ENCODE peak calls at places on chromosomes 1 and 21, in seven cellular contexts. P is A549, B is endothelial cell, U is nucleus accumbens, N is cardiac muscle cell, A is left ventricle myocardium superior, Q is heart left ventricle. Z is an unnamed sample.

GRCh38 chr1:229209816-229210215 is 61.1 kb upstream of the RAB4A start:
- DNase-seq in P (no peak), B (no peak), U (no peak), N (peak), A (no peak), Q (no peak), Z (no peak)

GRCh38 chr21:28538987-28539622 is 453.6 kb downstream of the LTN1 start:
- DNase-seq in P (no peak), B (no peak), U (no peak), N (peak), A (no peak), Q (no peak), Z (no peak)

GRCh38 chr1:212286437-212287131 is 1.4 kb downstream of the PPP2R5A start:
- DNase-seq in P (no peak), B (no peak), U (no peak), N (no peak), A (no peak), Q (no peak), Z (peak)

GRCh38 chr1:23282967-23283366 is 61.1 kb downstream of the HNRNPR start:
- DNase-seq in P (no peak), B (no peak), U (no peak), N (peak), A (no peak), Q (no peak), Z (no peak)

GRCh38 chr1:161082996-161083742 is 6.2 kb downstream of the NECTIN4 start:
- DNase-seq in P (peak), B (no peak), U (no peak), N (peak), A (peak), Q (peak), Z (peak)

GRCh38 chr1:209657140-209657879 is 5.1 kb upstream of the LAMB3 start:
- DNase-seq in P (no peak), B (no peak), U (no peak), N (no peak), A (no peak), Q (peak), Z (no peak)

GRCh38 chr1:2388004-2388913 is 3.1 kb downstream of the MORN1 start:
- DNase-seq in P (no peak), B (no peak), U (no peak), N (no peak), A (peak), Q (peak), Z (no peak)

GRCh38 chr1:182069028-182069466 is 7.5 kb upstream of the ZNF648 start:
- DNase-seq in P (peak), B (peak), U (no peak), N (peak), A (peak), Q (peak), Z (peak)

GRCh38 chr21:41878831-41879189 is 334 bp downstream of the PRDM15 start:
- DNase-seq in P (peak), B (peak), U (peak), N (peak), A (peak), Q (peak), Z (peak)

GRCh38 chr1:206143537-206144155 is 26.5 kb upstream of the AVPR1B start:
- DNase-seq in P (no peak), B (no peak), U (no peak), N (no peak), A (no peak), Q (no peak), Z (no peak)

GRCh38 chr1:186530104-186530503 is 69.2 kb upstream of the PDC start:
- DNase-seq in P (no peak), B (no peak), U (no peak), N (peak), A (no peak), Q (no peak), Z (no peak)

GRCh38 chr1:78005755-78006154 is 1.0 kb downstream of the DNAJB4 start:
- DNase-seq in P (no peak), B (no peak), U (no peak), N (peak), A (no peak), Q (no peak), Z (no peak)

GRCh38 chr1:204573563-204573925 is 57.3 kb downstream of the MDM4 start:
- DNase-seq in P (peak), B (no peak), U (no peak), N (no peak), A (no peak), Q (no peak), Z (no peak)

GRCh38 chr1:20725189-20726106 is 7.1 kb downstream of the SH2D5 start:
- DNase-seq in P (no peak), B (no peak), U (no peak), N (peak), A (peak), Q (no peak), Z (no peak)

GRCh38 chr1:67460648-67461500 is 30.7 kb upstream of the SERBP1 start:
- DNase-seq in P (no peak), B (no peak), U (no peak), N (no peak), A (peak), Q (peak), Z (no peak)

GRCh38 chr21:31420354-31420753 is 76.3 kb upstream of the TIAM1 start:
- DNase-seq in P (no peak), B (no peak), U (no peak), N (no peak), A (no peak), Q (no peak), Z (no peak)

GRCh38 chr1:7379445-7379971 is 391.6 kb upstream of the VAMP3 start:
- DNase-seq in P (no peak), B (peak), U (no peak), N (peak), A (no peak), Q (no peak), Z (no peak)

GRCh38 chr1:74505889-74506288 is 6.5 kb downstream of the LRRC53 start:
- DNase-seq in P (no peak), B (no peak), U (no peak), N (no peak), A (no peak), Q (no peak), Z (no peak)

GRCh38 chr1:30379684-30380624 is 343.4 kb downstream of the MATN1 start:
- DNase-seq in P (peak), B (peak), U (peak), N (peak), A (no peak), Q (no peak), Z (peak)

GRCh38 chr1:186899577-186899976 is 70.8 kb downstream of the PLA2G4A start:
- DNase-seq in P (no peak), B (no peak), U (no peak), N (no peak), A (no peak), Q (no peak), Z (no peak)

GRCh38 chr1:190144650-190145049 is 333.0 kb downstream of the BRINP3 start:
- DNase-seq in P (no peak), B (no peak), U (no peak), N (no peak), A (no peak), Q (no peak), Z (no peak)

GRCh38 chr21:42091899-42092508 is 20.9 kb downstream of the UMODL1 start:
- DNase-seq in P (no peak), B (peak), U (no peak), N (no peak), A (no peak), Q (no peak), Z (no peak)

GRCh38 chr21:26686705-26687104 is 113.6 kb upstream of the CYYR1 start:
- DNase-seq in P (no peak), B (no peak), U (no peak), N (no peak), A (no peak), Q (no peak), Z (no peak)

GRCh38 chr1:230231739-230232075 is 164.7 kb downstream of the GALNT2 start:
- DNase-seq in P (no peak), B (no peak), U (no peak), N (peak), A (peak), Q (peak), Z (peak)

GRCh38 chr1:29671446-29671845 is 435.1 kb downstream of the PTPRU start:
- DNase-seq in P (no peak), B (no peak), U (no peak), N (no peak), A (no peak), Q (no peak), Z (peak)

GRCh38 chr1:172754609-172755008 is 95.7 kb downstream of the FASLG start:
- DNase-seq in P (no peak), B (no peak), U (no peak), N (no peak), A (no peak), Q (no peak), Z (no peak)

Z was measured in K562.